ENCODE peak calls at places on chromosomes 13 and 19, in seven cellular contexts. F, X, I, E, Y, T and C are unnamed samples.
A peak's percentile ranks its signal among the peaks of the same experiment; 100 is the strongest.

GRCh38 chr19:17246681-17247425 is 1.1 kb upstream of the NR2F6 start:
- DNase-seq in F (peak; percentile 72), T (peak; percentile 23), Y (no peak), X (no peak), E (peak; percentile 55), I (peak; percentile 56), C (no peak)

GRCh38 chr13:33554919-33555791 is 262.8 kb upstream of the RFC3 start:
- DNase-seq in E (no peak), Y (no peak), T (no peak), I (no peak), F (no peak), X (no peak), C (no peak)

GRCh38 chr13:112242777-112243176 is 133.4 kb upstream of the SPACA7 start:
- DNase-seq in T (no peak), E (no peak), Y (no peak), I (no peak), F (no peak), X (no peak), C (no peak)

GRCh38 chr13:112645327-112645914 is 44.4 kb upstream of the ATP11A start:
- DNase-seq in Y (no peak), I (no peak), X (no peak), E (no peak), T (no peak), F (no peak), C (no peak)

GRCh38 chr13:32334676-32335075 is 19.4 kb downstream of the BRCA2 start:
- DNase-seq in F (no peak), E (no peak), X (no peak), I (no peak), Y (no peak), T (peak; percentile 2), C (no peak)

GRCh38 chr19:33558846-33559245 is 37.3 kb upstream of the PEPD start:
- DNase-seq in F (no peak), Y (no peak), X (no peak), E (no peak), I (no peak), T (no peak), C (no peak)

GRCh38 chr13:107574517-107575215 is 640.7 kb downstream of the LIG4 start:
- DNase-seq in X (no peak), F (no peak), I (no peak), T (peak; percentile 8), Y (no peak), E (no peak), C (no peak)

GRCh38 chr13:102405499-102406079 is 3.7 kb upstream of the FGF14 start:
- DNase-seq in F (no peak), E (no peak), Y (no peak), T (peak; percentile 12), I (no peak), X (peak; percentile 4), C (no peak)

GRCh38 chr13:93957371-93957770 is 522.1 kb downstream of the DCT start:
- DNase-seq in Y (no peak), F (no peak), I (no peak), X (no peak), E (no peak), T (no peak), C (no peak)

GRCh38 chr13:80030491-80030890 is 310.4 kb downstream of the SPRY2 start:
- DNase-seq in I (no peak), Y (no peak), T (no peak), X (no peak), F (no peak), E (peak; percentile 32), C (no peak)

GRCh38 chr13:31191748-31192147 is 8.0 kb upstream of the B3GLCT start:
- DNase-seq in F (no peak), E (no peak), X (no peak), Y (no peak), I (no peak), T (no peak), C (no peak)

GRCh38 chr13:41645313-41645712 is 188.0 kb downstream of the RGCC start:
- DNase-seq in F (peak; percentile 68), E (peak; percentile 51), Y (no peak), X (peak; percentile 88), T (peak; percentile 90), I (no peak), C (peak; percentile 31)

GRCh38 chr13:40206241-40207109 is 460.0 kb downstream of the FOXO1 start:
- DNase-seq in I (no peak), E (peak; percentile 75), F (no peak), X (peak; percentile 80), T (peak; percentile 7), Y (no peak), C (peak; percentile 44)

GRCh38 chr13:104534847-104535246 is 1468.6 kb upstream of the SLC10A2 start:
- DNase-seq in F (no peak), X (no peak), E (no peak), I (no peak), Y (no peak), T (no peak), C (no peak)

GRCh38 chr19:48796468-48797083 is 14.3 kb downstream of the BCAT2 start:
- DNase-seq in F (no peak), I (no peak), E (no peak), Y (no peak), T (no peak), X (no peak), C (no peak)

GRCh38 chr13:38767506-38768265 is 80.8 kb downstream of the FREM2 start:
- DNase-seq in T (no peak), F (no peak), Y (no peak), I (no peak), X (no peak), E (peak; percentile 8), C (no peak)

GRCh38 chr13:51955281-51955771 is 55.9 kb downstream of the ATP7B start:
- DNase-seq in F (no peak), T (no peak), X (no peak), E (no peak), Y (no peak), I (no peak), C (no peak)

GRCh38 chr19:38463365-38463764 is 29.9 kb downstream of the RYR1 start:
- DNase-seq in T (no peak), E (no peak), Y (no peak), X (no peak), F (no peak), I (no peak), C (no peak)

GRCh38 chr13:98773921-98774320 is 21.4 kb upstream of the SLC15A1 start:
- DNase-seq in X (no peak), I (no peak), F (no peak), T (no peak), Y (no peak), E (no peak), C (no peak)

GRCh38 chr19:44627631-44628030 is 14.3 kb downstream of the IGSF23 start:
- DNase-seq in T (no peak), I (no peak), F (no peak), X (no peak), Y (no peak), E (no peak), C (no peak)

GRCh38 chr19:918481-919156 is 1.5 kb downstream of the KISS1R start:
- DNase-seq in Y (no peak), I (no peak), T (no peak), E (no peak), F (no peak), X (no peak), C (no peak)

GRCh38 chr13:26459276-26460131 is 98.0 kb upstream of the WASF3 start:
- DNase-seq in T (no peak), I (no peak), F (peak; percentile 87), E (peak; percentile 35), X (no peak), Y (peak; percentile 79), C (no peak)

GRCh38 chr13:113005076-113005865 is 36.3 kb downstream of the MCF2L start:
- DNase-seq in Y (no peak), F (no peak), E (no peak), T (no peak), X (no peak), I (no peak), C (no peak)

GRCh38 chr19:47109541-47110375 is 3.8 kb downstream of the ZC3H4 start:
- DNase-seq in Y (no peak), T (peak; percentile 49), E (no peak), F (no peak), X (peak; percentile 42), I (no peak), C (no peak)

GRCh38 chr13:32627793-32628192 is 41.5 kb downstream of the PDS5B start:
- DNase-seq in I (no peak), T (no peak), E (no peak), X (no peak), Y (no peak), F (no peak), C (no peak)

GRCh38 chr19:47446534-47447469 is 24.9 kb downstream of the SLC8A2 start:
- DNase-seq in F (no peak), E (no peak), T (no peak), Y (no peak), I (no peak), X (no peak), C (no peak)

GRCh38 chr13:90750957-90751356 is 596.5 kb upstream of the MIR17HG start:
- DNase-seq in X (no peak), E (no peak), F (no peak), T (no peak), I (no peak), Y (no peak), C (no peak)
- H3K4me3 ChIP-seq in X (no peak overlapping the region), E (no peak overlapping the region), F (no peak overlapping the region), T (no peak overlapping the region), I (no peak overlapping the region), Y (no peak overlapping the region), C (no peak overlapping the region)

GRCh38 chr13:81480634-81481033 is 1139.7 kb upstream of the SPRY2 start:
- DNase-seq in Y (no peak), E (no peak), I (no peak), X (no peak), T (no peak), F (no peak), C (no peak)
- TF ChIP-seq CTCF in Y (no peak), E (peak; percentile 36), I (no peak), X (no peak), T (no peak), F (no peak), C (peak; percentile 21)

GRCh38 chr13:110552767-110553166 is 8.8 kb downstream of the RAB20 start:
- DNase-seq in Y (no peak), I (no peak), X (no peak), F (no peak), T (no peak), E (no peak), C (no peak)

GRCh38 chr13:110549795-110550160 is 11.7 kb downstream of the RAB20 start:
- DNase-seq in I (no peak), X (no peak), F (no peak), E (no peak), T (no peak), Y (no peak), C (no peak)

GRCh38 chr13:110553417-110553816 is 8.1 kb downstream of the RAB20 start:
- DNase-seq in I (no peak), X (no peak), F (no peak), T (no peak), Y (no peak), E (no peak), C (no peak)

GRCh38 chr13:110548891-110549794 is 12.4 kb downstream of the RAB20 start:
- DNase-seq in E (no peak), I (no peak), X (no peak), T (no peak), F (no peak), Y (no peak), C (no peak)

GRCh38 chr13:110551284-110551683 is 10.2 kb downstream of the RAB20 start:
- DNase-seq in T (no peak), Y (no peak), I (no peak), E (no peak), F (no peak), X (no peak), C (no peak)
- H3K36me3 ChIP-seq in T (no peaks in the 10 kb centered on the region), Y (no peaks in the 10 kb centered on the region), I (no peaks in the 10 kb centered on the region), E (no peaks in the 10 kb centered on the region), F (no peaks in the 10 kb centered on the region), X (no peaks in the 10 kb centered on the region), C (no peaks in the 10 kb centered on the region)

GRCh38 chr13:56166864-56167263 is 973.9 kb upstream of the PRR20A start:
- DNase-seq in E (no peak), I (no peak), Y (no peak), X (no peak), F (no peak), T (no peak), C (no peak)
- H3K4me3 ChIP-seq in E (no peak overlapping the region), I (no peak overlapping the region), Y (no peak overlapping the region), X (no peak overlapping the region), F (no peak overlapping the region), T (no peak overlapping the region), C (no peak overlapping the region)